ENCODE peak calls at places on chromosomes 5 and 9, in four cellular contexts. S is ovary, Q is astrocyte of the spinal cord, R is fibroblast of pulmonary artery. E is an unnamed sample.

GRCh38 chr9:14314929-14315753 is 1.2 kb upstream of the NFIB start:
- DNase-seq in S (peak), Q (peak), R (peak), E (peak)

GRCh38 chr5:126122942-126123341 is 300.3 kb upstream of the GRAMD2B start:
- DNase-seq in S (no peak), Q (no peak), R (no peak), E (no peak)

GRCh38 chr9:38619556-38620447 is 594 bp downstream of the ANKRD18A start:
- DNase-seq in S (no peak), Q (no peak), R (no peak), E (no peak)

GRCh38 chr5:163951069-163951468 is 445.6 kb downstream of the MAT2B start:
- DNase-seq in S (no peak), Q (no peak), R (no peak), E (no peak)

GRCh38 chr5:175120412-175120811 is 323.6 kb downstream of the DRD1 start:
- DNase-seq in S (no peak), Q (no peak), R (no peak), E (no peak)

GRCh38 chr9:27086818-27087680 is 22.0 kb upstream of the TEK start:
- DNase-seq in S (no peak), Q (peak), R (peak), E (peak)

GRCh38 chr5:61139094-61139873 is 23.0 kb downstream of the SMIM15 start:
- DNase-seq in S (no peak), Q (no peak), R (peak), E (no peak)

GRCh38 chr5:142186821-142187594 is 78.4 kb downstream of the NDFIP1 start:
- DNase-seq in S (no peak), Q (peak), R (no peak), E (no peak)

GRCh38 chr9:131546336-131547084 is 1.2 kb downstream of the PRRT1B start:
- DNase-seq in S (no peak), Q (no peak), R (no peak), E (no peak)

GRCh38 chr5:124661317-124662141 is 84.9 kb downstream of the ZNF608 start:
- DNase-seq in S (no peak), Q (peak), R (peak), E (peak)

GRCh38 chr5:145260670-145261069 is 574.5 kb downstream of the PRELID2 start:
- DNase-seq in S (no peak), Q (no peak), R (no peak), E (no peak)

GRCh38 chr9:116342071-116342470 is 188.5 kb downstream of the PAPPA start:
- DNase-seq in S (no peak), Q (no peak), R (no peak), E (no peak)

GRCh38 chr5:53120165-53120564 is 10.6 kb upstream of the MOCS2 start:
- DNase-seq in S (no peak), Q (no peak), R (no peak), E (no peak)

GRCh38 chr9:71858812-71859211 is 52.2 kb downstream of the ABHD17B start:
- DNase-seq in S (no peak), Q (peak), R (no peak), E (peak)

GRCh38 chr9:36637491-36638270 is 65.0 kb downstream of the MELK start:
- DNase-seq in S (no peak), Q (no peak), R (peak), E (no peak)

GRCh38 chr9:224540-225520 is 10.2 kb downstream of the DOCK8 start:
- DNase-seq in S (no peak), Q (no peak), R (peak), E (no peak)

DNA sequence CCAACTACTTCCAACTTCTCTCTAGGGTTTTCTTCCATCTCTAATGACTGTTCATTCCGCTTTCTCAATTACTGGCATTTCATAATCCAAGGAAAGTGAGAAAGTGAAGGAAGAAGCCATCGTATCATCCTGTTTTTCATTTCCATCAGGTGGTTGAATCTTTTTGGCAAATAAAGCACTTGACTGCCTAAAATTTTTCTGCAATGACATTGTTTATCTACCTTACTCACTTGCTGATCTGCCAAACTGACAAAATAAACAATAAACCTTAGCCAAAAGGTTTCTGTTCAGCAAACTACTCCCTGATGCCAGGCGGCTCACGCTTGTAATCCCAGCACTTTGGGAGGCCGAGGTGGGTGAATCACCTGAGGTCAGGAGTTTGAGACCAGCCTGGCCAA is 18.4 kb downstream of the FNBP1 start:
- DNase-seq in S (no peak), Q (no peak), R (no peak), E (no peak)
- H3K4me3 ChIP-seq in S (no peak), Q (no peak), R (no peak), E (no peak)

GRCh38 chr9:134365115-134365596 is 38.9 kb downstream of the RXRA start:
- DNase-seq in S (no peak), Q (no peak), R (no peak), E (no peak)

GRCh38 chr9:134367061-134367460 is 40.8 kb downstream of the RXRA start:
- DNase-seq in S (no peak), Q (no peak), R (no peak), E (no peak)

GRCh38 chr9:134366223-134367031 is 40.2 kb downstream of the RXRA start:
- DNase-seq in S (peak), Q (peak), R (peak), E (peak)

GRCh38 chr9:134364391-134365114 is 38.3 kb downstream of the RXRA start:
- DNase-seq in S (no peak), Q (no peak), R (no peak), E (no peak)

GRCh38 chr9:134365791-134366222 is 39.6 kb downstream of the RXRA start:
- DNase-seq in S (peak), Q (peak), R (peak), E (no peak)
- H3K4me3 ChIP-seq in S (no peak), Q (no peak), R (no peak), E (no peak)

GRCh38 chr9:90808226-90808797 is 6.7 kb downstream of the SYK start:
- DNase-seq in S (no peak), Q (no peak), R (no peak), E (no peak)
- H3K4me3 ChIP-seq in S (no peak), Q (no peak), R (no peak), E (no peak)

GRCh38 chr5:65818592-65818991 is 96.6 kb downstream of the NLN start:
- DNase-seq in S (no peak), Q (no peak), R (no peak), E (no peak)
- H3K4me3 ChIP-seq in S (no peak), Q (no peak), R (no peak), E (no peak)

GRCh38 chr5:116044073-116044472 is 11.8 kb downstream of the ARL14EPL start:
- DNase-seq in S (no peak), Q (no peak), R (no peak), E (no peak)

GRCh38 chr5:116035123-116035522 is 2.9 kb downstream of the ARL14EPL start:
- DNase-seq in S (no peak), Q (no peak), R (no peak), E (no peak)

GRCh38 chr5:116042375-116042774 is 10.1 kb downstream of the ARL14EPL start:
- DNase-seq in S (no peak), Q (no peak), R (no peak), E (no peak)

GRCh38 chr5:116037236-116037822 is 5.1 kb downstream of the ARL14EPL start:
- DNase-seq in S (no peak), Q (no peak), R (peak), E (no peak)

DNA sequence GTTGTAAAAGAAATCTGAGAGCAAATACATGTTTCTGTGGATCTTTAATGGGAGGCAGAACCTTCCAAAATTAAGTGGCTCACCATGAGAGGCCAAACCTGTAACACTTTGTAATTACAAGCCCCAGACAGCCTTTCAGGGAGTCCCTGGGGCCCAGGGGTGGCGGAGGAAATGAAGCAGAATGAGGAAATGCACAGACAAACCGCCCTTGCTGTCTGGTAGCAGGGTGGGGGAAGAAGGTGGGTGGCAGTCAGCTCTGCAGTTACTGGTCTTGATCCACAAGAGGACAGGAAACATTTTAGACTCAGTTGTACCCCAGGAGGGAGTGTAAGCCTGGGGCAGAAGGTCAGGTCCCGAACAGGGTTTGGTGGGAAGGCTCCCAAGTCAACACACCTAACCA is 6.5 kb downstream of the ARL14EPL start:
- DNase-seq in S (no peak), Q (no peak), R (no peak), E (no peak)
- H3K4me3 ChIP-seq in S (no peak), Q (no peak), R (no peak), E (no peak)

E was measured in skeletal muscle cell.